ENCODE peak calls at places on chromosomes 4 and X, in eight cellular contexts. N is Right ventricle myocardium superior; E is lung; W is glutamatergic neuron; C is HT1080; S is body of pancreas; T is stimulated activated CD8-positive, alpha-beta memory T cell treated with anti-CD3 and anti-CD28 coated beads, Interleukin-12 subunit alpha, Interleukin-12 subunit beta, amount 100 ng/mL, for 4 hours; P is CD8-positive, alpha-beta memory T cell. X is an unnamed sample.
A peak's percentile ranks its signal among the peaks of the same experiment; 100 is the strongest.

GRCh38 chrX:20442597-20442996 is 175.9 kb upstream of the RPS6KA3 start:
- DNase-seq in N (peak; percentile 88), E (peak; percentile 86), W (peak; percentile 76), C (peak; percentile 42), S (peak; percentile 85), T (peak; percentile 60), P (peak; percentile 72), X (peak; percentile 32)

GRCh38 chr4:155889036-155889793 is 14.3 kb upstream of the TDO2 start:
- DNase-seq in N (no peak), E (no peak), W (no peak), C (peak; percentile 82), S (peak; percentile 19), T (no peak), P (no peak), X (no peak)

GRCh38 chr4:153241295-153241694 is 37.1 kb downstream of the TRIM2 start:
- DNase-seq in N (no peak), E (no peak), W (no peak), C (no peak), S (no peak), T (no peak), P (no peak), X (no peak)

GRCh38 chr4:38565271-38566199 is 98.5 kb upstream of the KLF3 start:
- DNase-seq in N (no peak), E (no peak), W (no peak), C (no peak), S (peak; percentile 30), T (no peak), P (no peak), X (no peak)

GRCh38 chr4:88022289-88022688 is 14.9 kb downstream of the PKD2 start:
- DNase-seq in N (no peak), E (no peak), W (no peak), C (no peak), S (no peak), T (no peak), P (no peak), X (no peak)

GRCh38 chr4:124386163-124386562 is 326.4 kb downstream of the ANKRD50 start:
- DNase-seq in N (no peak), E (no peak), W (no peak), C (no peak), S (no peak), T (no peak), P (no peak), X (no peak)

GRCh38 chrX:40719218-40719617 is 16.1 kb downstream of the MED14 start:
- DNase-seq in N (no peak), E (no peak), W (no peak), C (no peak), S (no peak), T (no peak), P (no peak), X (no peak)

GRCh38 chrX:143664302-143664701 is 28.4 kb upstream of the SLITRK4 start:
- DNase-seq in N (no peak), E (no peak), W (no peak), C (peak; percentile 5), S (no peak), T (no peak), P (no peak), X (no peak)

GRCh38 chr4:17523626-17524025 is 8.7 kb downstream of the CLRN2 start:
- DNase-seq in N (no peak), E (no peak), W (no peak), C (no peak), S (no peak), T (no peak), P (no peak), X (no peak)

GRCh38 chr4:6955261-6955911 is 45.8 kb downstream of the TBC1D14 start:
- DNase-seq in N (no peak), E (peak; percentile 84), W (no peak), C (no peak), S (peak; percentile 62), T (no peak), P (no peak), X (no peak)

GRCh38 chr4:5615496-5616075 is 92.8 kb downstream of the EVC2 start:
- DNase-seq in N (no peak), E (no peak), W (no peak), C (no peak), S (no peak), T (no peak), P (no peak), X (no peak)

GRCh38 chr4:1373892-1374705 is 27.1 kb downstream of the UVSSA start:
- DNase-seq in N (peak; percentile 27), E (no peak), W (peak; percentile 14), C (no peak), S (peak; percentile 4), T (no peak), P (no peak), X (no peak)

X was measured in NCI-H1930.